ENCODE peak calls at places on chromosomes 1 and 21, in five cellular contexts. S is trophoblast cell, L is H1, A is mesenchymal stem cell, I is H9. N is an unnamed sample.

GRCh38 chr1:201748331-201748730 is 80.6 kb upstream of the IPO9 start:
- DNase-seq in S (peak), L (no peak), A (peak), I (no peak), N (no peak)

GRCh38 chr1:230976825-230977747 is 1.6 kb downstream of the TTC13 start:
- DNase-seq in S (no peak), L (no peak), A (no peak), I (no peak), N (no peak)

GRCh38 chr1:42936309-42937078 is 22.2 kb downstream of the SLC2A1 start:
- DNase-seq in S (peak), L (no peak), A (peak), I (no peak), N (no peak)

GRCh38 chr1:209755926-209756607 is at the start of gene TRAF3IP3:
- DNase-seq in S (no peak), L (no peak), A (no peak), I (no peak), N (no peak)

GRCh38 chr21:25408666-25409065 is 198.6 kb downstream of the MRPL39 start:
- DNase-seq in S (no peak), L (no peak), A (no peak), I (no peak), N (no peak)

GRCh38 chr1:35568975-35569395 is 4.1 kb upstream of the TFAP2E start:
- DNase-seq in S (peak), L (no peak), A (peak), I (peak), N (no peak)

GRCh38 chr1:70264875-70265274 is 43.7 kb downstream of the SRSF11 start:
- DNase-seq in S (no peak), L (no peak), A (no peak), I (no peak), N (no peak)

GRCh38 chr1:157279157-157280140 is 141.3 kb upstream of the ETV3 start:
- DNase-seq in S (no peak), L (no peak), A (no peak), I (peak), N (no peak)

GRCh38 chr1:159056069-159056698 is 20.4 kb downstream of the AIM2 start:
- DNase-seq in S (no peak), L (peak), A (no peak), I (peak), N (no peak)

GRCh38 chr21:15841856-15842564 is 112.2 kb downstream of the USP25 start:
- DNase-seq in S (no peak), L (no peak), A (peak), I (no peak), N (no peak)

GRCh38 chr1:26787381-26787705 is 407 bp upstream of the PIGV start:
- DNase-seq in S (peak), L (no peak), A (peak), I (no peak), N (no peak)

GRCh38 chr1:219794085-219794743 is 134.1 kb downstream of the SLC30A10 start:
- DNase-seq in S (no peak), L (no peak), A (no peak), I (no peak), N (no peak)

GRCh38 chr1:35047188-35047858 is 15.6 kb upstream of the ZMYM6 start:
- DNase-seq in S (peak), L (no peak), A (peak), I (no peak), N (no peak)

GRCh38 chr1:179034720-179035119 is 9.0 kb downstream of the FAM20B start:
- DNase-seq in S (no peak), L (no peak), A (peak), I (no peak), N (no peak)

GRCh38 chr1:54805981-54806381 is 4.9 kb upstream of the TTC22 start:
- DNase-seq in S (no peak), L (no peak), A (no peak), I (peak), N (no peak)

GRCh38 chr1:17046043-17046657 is 7.7 kb downstream of the SDHB start:
- DNase-seq in S (no peak), L (no peak), A (peak), I (no peak), N (no peak)

GRCh38 chr1:22816063-22816775 is 105.6 kb downstream of the EPHB2 start:
- DNase-seq in S (no peak), L (no peak), A (no peak), I (no peak), N (no peak)

GRCh38 chr1:154423988-154424326 is 18.8 kb downstream of the IL6R start:
- DNase-seq in S (no peak), L (no peak), A (no peak), I (no peak), N (no peak)

GRCh38 chr1:100353073-100353801 is 931 bp downstream of the CDC14A start:
- DNase-seq in S (peak), L (no peak), A (peak), I (no peak), N (no peak)

GRCh38 chr1:94416901-94417701 is 1.1 kb upstream of the ABCD3 start:
- DNase-seq in S (peak), L (no peak), A (peak), I (no peak), N (no peak)

GRCh38 chr1:202010042-202011015 is at the start of gene ELF3:
- DNase-seq in S (peak), L (peak), A (no peak), I (peak), N (peak)

GRCh38 chr1:214417545-214418210 is 133.7 kb downstream of the PTPN14 start:
- DNase-seq in S (no peak), L (no peak), A (no peak), I (no peak), N (no peak)

GRCh38 chr1:193753038-193753756 is 566.8 kb upstream of the B3GALT2 start:
- DNase-seq in S (peak), L (no peak), A (peak), I (no peak), N (no peak)

GRCh38 chr1:225848044-225848955 is 33.9 kb downstream of the TMEM63A start:
- DNase-seq in S (no peak), L (no peak), A (no peak), I (peak), N (no peak)

GRCh38 chr1:198628064-198628455 is 10.8 kb upstream of the PTPRC start:
- DNase-seq in S (no peak), L (no peak), A (no peak), I (no peak), N (no peak)

GRCh38 chr21:18840239-18840638 is 436.7 kb upstream of the TMPRSS15 start:
- DNase-seq in S (no peak), L (peak), A (no peak), I (peak), N (no peak)

GRCh38 chr21:45326169-45326833 is 38.6 kb upstream of the POFUT2 start:
- DNase-seq in S (no peak), L (no peak), A (peak), I (no peak), N (no peak)

GRCh38 chr1:222021124-222021523 is 279.2 kb upstream of the DUSP10 start:
- DNase-seq in S (no peak), L (no peak), A (no peak), I (no peak), N (no peak)

GRCh38 chr1:45410850-45411509 is 70.7 kb upstream of the MUTYH start:
- DNase-seq in S (peak), L (no peak), A (no peak), I (no peak), N (no peak)

GRCh38 chr1:236063919-236064673 is 794 bp downstream of the NID1 start:
- DNase-seq in S (no peak), L (no peak), A (peak), I (peak), N (peak)

GRCh38 chr21:40404319-40404906 is 442.5 kb downstream of the DSCAM start:
- DNase-seq in S (no peak), L (no peak), A (no peak), I (no peak), N (no peak)

GRCh38 chr1:226353698-226354525 is 44.9 kb upstream of the LIN9 start:
- DNase-seq in S (no peak), L (no peak), A (no peak), I (no peak), N (no peak)

GRCh38 chr1:221697924-221698425 is 43.9 kb downstream of the DUSP10 start:
- DNase-seq in S (no peak), L (no peak), A (no peak), I (no peak), N (no peak)

GRCh38 chr1:196399713-196400112 is 208.5 kb downstream of the KCNT2 start:
- DNase-seq in S (no peak), L (no peak), A (no peak), I (no peak), N (no peak)
- H2BK12ac ChIP-seq in S (no peak), L (no peak), A (peak), I (no peak), N (no peak)

DNA sequence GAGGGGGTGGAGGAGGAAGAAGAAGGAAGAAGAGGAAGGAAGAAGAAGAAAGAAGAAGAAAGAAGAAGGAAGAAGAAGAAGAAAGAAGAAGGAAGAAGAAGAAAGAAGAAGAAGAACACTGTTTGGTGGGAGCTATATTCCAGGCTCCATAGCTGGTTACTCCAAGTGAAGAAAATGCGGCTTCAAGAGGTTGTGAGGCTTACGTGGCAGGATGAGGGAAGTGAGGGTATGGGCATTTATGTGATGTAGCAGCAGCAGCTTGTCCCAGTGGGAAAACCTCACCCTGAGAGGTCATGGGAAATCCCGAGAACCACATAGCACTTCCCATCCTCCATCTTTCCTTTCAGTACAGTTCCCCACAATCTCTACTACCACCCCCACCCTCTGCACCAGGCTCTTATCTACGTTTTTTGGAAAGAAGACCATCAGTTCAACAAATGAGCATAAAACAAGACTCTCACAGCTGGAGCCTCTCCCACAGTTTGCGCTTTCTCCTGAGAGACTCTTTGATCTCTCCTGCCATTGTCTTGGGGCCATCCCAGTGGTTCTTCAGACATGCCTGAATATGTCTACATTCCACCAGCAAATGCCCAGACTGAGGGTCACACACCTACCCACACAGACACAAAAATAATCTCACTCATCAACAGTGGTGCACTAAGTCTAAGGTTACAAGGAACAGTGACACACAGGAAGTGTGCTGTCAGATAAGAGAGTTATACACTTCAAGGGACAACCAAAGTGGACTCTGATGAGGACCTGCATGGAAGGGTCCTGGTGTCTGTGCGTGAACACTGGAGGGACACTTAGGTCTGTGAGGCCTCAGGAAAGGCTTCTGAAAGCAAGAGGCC is 77.9 kb upstream of the KCNJ15 start:
- DNase-seq in S (peak), L (no peak), A (no peak), I (no peak), N (no peak)
- H3K23ac ChIP-seq in S (no peak), L (no peak), A (no peak), I (no peak), N (no peak)

GRCh38 chr1:12294076-12294475 is 64.2 kb downstream of the VPS13D start:
- DNase-seq in S (no peak), L (no peak), A (no peak), I (no peak), N (no peak)
- H2BK12ac ChIP-seq in S (no peak), L (no peak), A (no peak), I (no peak), N (no peak)

GRCh38 chr1:6300342-6301141 is 39.6 kb upstream of the GPR153 start:
- DNase-seq in S (no peak), L (no peak), A (no peak), I (no peak), N (no peak)

GRCh38 chr1:6301526-6301925 is 40.6 kb upstream of the GPR153 start:
- DNase-seq in S (no peak), L (no peak), A (no peak), I (no peak), N (no peak)

GRCh38 chr1:6298530-6298929 is 37.6 kb upstream of the GPR153 start:
- DNase-seq in S (no peak), L (no peak), A (no peak), I (no peak), N (no peak)

GRCh38 chr1:6298940-6299465 is 38.1 kb upstream of the GPR153 start:
- DNase-seq in S (no peak), L (no peak), A (no peak), I (no peak), N (no peak)

GRCh38 chr1:6299557-6300165 is 38.8 kb upstream of the GPR153 start:
- DNase-seq in S (no peak), L (no peak), A (no peak), I (no peak), N (no peak)
- H3K23ac ChIP-seq in S (no peak), L (no peak), A (no peak), I (no peak), N (no peak)

GRCh38 chr1:37255868-37256267 is 218.5 kb upstream of the ZC3H12A start:
- DNase-seq in S (no peak), L (no peak), A (no peak), I (no peak), N (no peak)

GRCh38 chr1:37255111-37255795 is 219.1 kb upstream of the ZC3H12A start:
- DNase-seq in S (no peak), L (peak), A (no peak), I (peak), N (peak)

GRCh38 chr1:37259019-37259418 is 215.4 kb upstream of the ZC3H12A start:
- DNase-seq in S (no peak), L (no peak), A (no peak), I (no peak), N (no peak)

GRCh38 chr1:37258068-37258467 is 216.3 kb upstream of the ZC3H12A start:
- DNase-seq in S (no peak), L (no peak), A (no peak), I (no peak), N (no peak)

GRCh38 chr1:37257646-37258045 is 216.7 kb upstream of the ZC3H12A start:
- DNase-seq in S (no peak), L (no peak), A (no peak), I (no peak), N (no peak)
- H2BK12ac ChIP-seq in S (no peak), L (peak), A (no peak), I (no peak), N (no peak)